ENCODE peak calls at places on chromosomes 1 and 21, in seven cellular contexts. L is GM06990, T is AG09309, O is upper lobe of left lung, F is heart right ventricle, B is PC-9, G is pancreas. N is an unnamed sample.

GRCh38 chr1:173482683-173483082 is 5.5 kb downstream of the PRDX6 start:
- DNase-seq in B (no peak), O (no peak), T (no peak), G (no peak), L (no peak), F (no peak), N (peak; percentile 19)

GRCh38 chr1:95122151-95122697 is 5.1 kb downstream of the TLCD4 start:
- DNase-seq in F (no peak), T (no peak), B (no peak), O (no peak), G (no peak), L (no peak), N (no peak)

GRCh38 chr1:27152004-27152828 is 2.7 kb downstream of the SLC9A1 start:
- DNase-seq in F (peak; percentile 49), L (no peak), G (peak; percentile 43), B (no peak), O (no peak), T (no peak), N (no peak)

GRCh38 chr1:158067651-158068050 is 74.2 kb downstream of the KIRREL1 start:
- DNase-seq in B (no peak), L (no peak), O (no peak), T (peak; percentile 20), F (no peak), G (no peak), N (no peak)

GRCh38 chr1:152884966-152885624 is 7.0 kb downstream of the SMCP start:
- DNase-seq in L (no peak), T (no peak), O (no peak), F (no peak), G (no peak), B (no peak), N (no peak)

GRCh38 chr21:37153193-37153934 is 80.3 kb downstream of the TTC3 start:
- DNase-seq in L (no peak), G (peak; percentile 17), T (peak; percentile 92), F (no peak), B (no peak), O (peak; percentile 29), N (no peak)

GRCh38 chr1:41664861-41665640 is 180.6 kb upstream of the EDN2 start:
- DNase-seq in B (peak; percentile 83), O (peak; percentile 41), L (no peak), G (no peak), T (peak; percentile 14), F (no peak), N (no peak)

GRCh38 chr1:16198444-16199156 is 13.9 kb downstream of the ARHGEF19 start:
- DNase-seq in F (no peak), T (no peak), L (no peak), O (no peak), G (no peak), B (no peak), N (no peak)

GRCh38 chr1:215474940-215475339 is 92.2 kb upstream of the KCTD3 start:
- DNase-seq in F (no peak), G (no peak), L (no peak), T (no peak), B (no peak), O (no peak), N (no peak)

GRCh38 chr1:234603221-234604204 is 6.5 kb downstream of the IRF2BP2 start:
- DNase-seq in O (no peak), B (no peak), F (no peak), G (no peak), T (no peak), L (no peak), N (no peak)

GRCh38 chr1:207024202-207025143 is 8.1 kb downstream of the C1orf116 start:
- DNase-seq in G (no peak), O (peak; percentile 50), T (no peak), L (no peak), B (peak; percentile 47), F (no peak), N (no peak)

GRCh38 chr1:6287431-6287886 is 26.6 kb upstream of the GPR153 start:
- DNase-seq in O (peak; percentile 49), F (no peak), L (no peak), G (no peak), B (no peak), T (no peak), N (no peak)

GRCh38 chr1:177451191-177451590 is 280.4 kb downstream of the BRINP2 start:
- DNase-seq in O (no peak), T (no peak), F (no peak), G (no peak), L (no peak), B (no peak), N (no peak)

GRCh38 chr21:27104749-27105439 is 138.0 kb upstream of the ADAMTS5 start:
- DNase-seq in G (no peak), F (no peak), L (no peak), T (peak; percentile 8), O (no peak), B (no peak), N (no peak)

GRCh38 chr21:32088471-32088870 is 190.4 kb downstream of the MIS18A start:
- DNase-seq in T (no peak), L (no peak), F (no peak), B (no peak), O (no peak), G (no peak), N (no peak)

GRCh38 chr1:224333309-224333926 is 3.4 kb upstream of the NVL start:
- DNase-seq in L (peak; percentile 17), O (no peak), F (no peak), G (no peak), B (peak; percentile 26), T (no peak), N (peak; percentile 73)

GRCh38 chr1:85230305-85230977 is 29.0 kb downstream of the C1orf52 start:
- DNase-seq in B (no peak), T (no peak), L (no peak), G (no peak), F (no peak), O (peak; percentile 21), N (peak; percentile 13)

GRCh38 chr21:21818898-21819297 is 820.7 kb downstream of the NCAM2 start:
- DNase-seq in F (no peak), L (no peak), G (no peak), T (no peak), O (no peak), B (no peak), N (no peak)

GRCh38 chr21:16473965-16474364 is 744.2 kb downstream of the USP25 start:
- DNase-seq in B (no peak), O (no peak), G (no peak), F (no peak), T (no peak), L (no peak), N (no peak)

GRCh38 chr21:39124852-39125251 is 58.4 kb downstream of the PSMG1 start:
- DNase-seq in G (no peak), L (no peak), B (no peak), F (no peak), O (no peak), T (no peak), N (no peak)

GRCh38 chr21:32889596-32889995 is 118.0 kb upstream of the PAXBP1 start:
- DNase-seq in T (no peak), G (no peak), L (no peak), B (no peak), F (no peak), O (no peak), N (no peak)

DNA sequence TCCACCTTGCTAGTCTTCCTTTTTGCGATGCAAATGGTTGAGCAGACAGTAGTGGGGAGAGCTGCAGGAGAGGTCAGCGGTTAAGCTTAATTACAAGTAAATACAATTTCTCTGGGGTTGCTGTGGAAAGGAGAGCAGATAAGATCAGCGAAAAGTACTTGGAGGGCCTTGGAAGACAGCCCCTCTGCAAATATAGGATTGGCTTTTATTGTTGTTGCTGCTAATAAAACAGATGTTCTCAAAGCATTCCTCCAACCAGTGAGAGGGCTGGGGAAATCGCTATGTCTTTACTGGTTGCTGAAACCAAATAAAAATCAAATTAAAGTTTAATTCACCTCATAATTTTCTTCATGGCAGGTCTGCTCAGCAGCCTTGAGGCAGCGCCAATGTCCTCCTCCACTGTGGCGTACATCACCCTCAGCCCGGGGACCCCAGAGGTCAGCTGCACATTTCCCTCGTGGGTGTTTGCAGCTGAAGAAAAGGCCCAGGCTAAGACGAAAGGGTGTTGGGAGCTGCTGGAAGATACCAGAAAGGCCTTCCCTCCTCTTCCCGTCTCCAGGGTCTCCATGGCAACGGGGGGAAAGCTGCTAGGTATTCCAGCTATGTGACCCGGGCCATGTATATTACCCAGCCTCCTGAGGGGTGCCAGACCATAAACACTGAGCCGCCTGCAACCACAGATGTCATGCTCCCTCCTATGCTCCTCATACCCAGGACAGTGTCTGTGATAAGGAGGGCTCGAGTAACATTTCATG is 54.6 kb upstream of the POU2F1 start:
- DNase-seq in T (no peak), F (no peak), O (no peak), L (no peak), B (no peak), G (no peak), N (no peak)
- H3K4me3 ChIP-seq in T (no peak overlapping the region), F (no peak overlapping the region), O (no peak overlapping the region), L (no peak overlapping the region), B (no peak overlapping the region), G (no peak overlapping the region), N (no peak overlapping the region)

GRCh38 chr1:115833806-115834205 is 7.1 kb downstream of the NHLH2 start:
- DNase-seq in G (no peak), L (no peak), F (no peak), O (no peak), B (no peak), T (no peak), N (no peak)
- TF ChIP-seq CTCF in G (no peak), L (no peak), F (no peak), O (no peak), B (no peak), T (no peak), N (no peak)

DNA sequence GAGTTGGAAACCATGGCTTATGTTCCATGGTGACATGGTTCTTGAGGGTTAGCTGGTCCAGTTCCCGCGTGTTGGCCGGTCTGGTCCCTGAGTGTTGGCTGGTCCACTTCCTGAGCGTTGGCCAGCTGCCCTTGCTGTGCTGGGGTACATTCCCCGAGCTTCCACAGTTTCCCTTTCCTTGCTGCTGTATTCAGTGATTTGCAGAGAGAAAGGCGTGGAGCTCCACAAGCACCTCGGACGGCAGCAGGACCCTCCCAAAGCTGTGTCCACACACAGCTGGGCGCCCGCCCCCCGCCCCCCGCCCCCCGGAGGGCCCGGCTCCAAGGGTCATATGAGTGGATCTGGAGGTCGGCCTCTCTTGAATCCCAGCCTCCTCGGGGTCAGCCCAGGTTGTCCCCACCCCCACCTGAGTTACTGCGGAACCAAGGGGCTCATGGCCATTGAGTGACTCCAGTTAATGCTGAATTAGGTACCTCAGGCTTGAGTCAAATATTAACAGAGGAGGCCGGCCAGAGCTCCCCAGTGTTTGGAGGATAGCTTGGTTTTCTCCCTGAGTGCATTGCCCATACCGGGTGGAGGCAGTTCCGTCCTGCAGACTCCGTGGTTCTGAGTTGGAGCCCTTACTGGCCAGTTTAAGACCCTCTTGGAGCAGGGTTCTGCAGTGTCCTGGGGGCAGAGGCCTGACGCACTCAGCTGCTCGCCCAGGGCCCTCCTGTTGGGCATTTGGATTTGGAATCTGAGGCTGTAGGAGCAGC is 18.4 kb downstream of the COL18A1 start:
- DNase-seq in B (no peak), T (no peak), L (no peak), O (no peak), G (no peak), F (peak; percentile 8), N (no peak)
- H3K4me3 ChIP-seq in B (no peak overlapping the region), T (no peak overlapping the region), L (no peak overlapping the region), O (no peak overlapping the region), G (no peak overlapping the region), F (no peak overlapping the region), N (no peak overlapping the region)

DNA sequence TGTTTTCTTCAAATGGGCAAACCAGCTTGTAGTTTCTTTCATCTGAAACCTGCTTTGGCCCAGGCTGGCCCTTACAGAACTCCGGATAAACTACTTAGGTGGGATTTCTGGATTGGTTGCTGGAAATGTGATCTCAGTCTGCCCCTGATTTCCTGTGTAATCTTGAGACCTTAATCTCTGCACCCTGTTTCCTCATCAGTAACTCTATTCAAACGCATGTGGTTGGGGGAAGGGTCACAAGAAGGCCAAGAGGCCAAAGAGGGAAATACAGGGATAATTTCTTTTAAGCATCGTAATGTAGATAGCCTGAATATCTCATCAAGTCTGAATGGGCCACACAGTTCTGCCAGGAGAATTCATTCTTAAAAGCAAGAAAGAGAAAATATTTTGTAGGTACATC is 483.6 kb downstream of the LTN1 start:
- DNase-seq in G (no peak), T (no peak), L (no peak), O (no peak), F (no peak), B (no peak), N (no peak)
- TF ChIP-seq CTCF in G (no peak), T (no peak), L (no peak), O (no peak), F (no peak), B (no peak), N (no peak)